ENCODE peak calls at places on chromosomes 7 and 10, in eight cellular contexts. One of them, this sample, is unnamed.

GRCh38 chr10:112687647-112688046 is 240.6 kb downstream of the VTI1A start:
- DNase-seq in HFF-Myc: no peak
- DNase-seq in transverse colon: no peak
- DNase-seq in fibroblast of the aortic adventitia: peak
- DNase-seq in NCI-H69: no peak
- DNase-seq in fibroblast of mammary gland: peak
- DNase-seq in germinal center: no peak
- DNase-seq in fibroblast of pulmonary artery: peak
- DNase-seq in this sample: no peak

GRCh38 chr7:90824386-90825307 is 228.5 kb downstream of the CDK14 start:
- DNase-seq in HFF-Myc: peak
- DNase-seq in transverse colon: no peak
- DNase-seq in fibroblast of the aortic adventitia: peak
- DNase-seq in NCI-H69: peak
- DNase-seq in fibroblast of mammary gland: peak
- DNase-seq in germinal center: no peak
- DNase-seq in fibroblast of pulmonary artery: peak
- DNase-seq in this sample: no peak

GRCh38 chr7:130393095-130393494 is 12.8 kb downstream of the CPA1 start:
- DNase-seq in HFF-Myc: no peak
- DNase-seq in transverse colon: no peak
- DNase-seq in fibroblast of the aortic adventitia: peak
- DNase-seq in NCI-H69: no peak
- DNase-seq in fibroblast of mammary gland: peak
- DNase-seq in germinal center: no peak
- DNase-seq in fibroblast of pulmonary artery: peak
- DNase-seq in this sample: no peak

GRCh38 chr7:87712571-87712970 is 84.4 kb downstream of the RUNDC3B start:
- DNase-seq in HFF-Myc: no peak
- DNase-seq in transverse colon: no peak
- DNase-seq in fibroblast of the aortic adventitia: no peak
- DNase-seq in NCI-H69: no peak
- DNase-seq in fibroblast of mammary gland: no peak
- DNase-seq in germinal center: no peak
- DNase-seq in fibroblast of pulmonary artery: peak
- DNase-seq in this sample: no peak

GRCh38 chr10:100482834-100483185 is 20.0 kb downstream of the WNT8B start:
- DNase-seq in HFF-Myc: no peak
- DNase-seq in transverse colon: no peak
- DNase-seq in fibroblast of the aortic adventitia: no peak
- DNase-seq in NCI-H69: peak
- DNase-seq in fibroblast of mammary gland: no peak
- DNase-seq in germinal center: no peak
- DNase-seq in fibroblast of pulmonary artery: no peak
- DNase-seq in this sample: no peak

GRCh38 chr7:27107901-27108381 is 5.5 kb upstream of the HOXA2 start:
- DNase-seq in HFF-Myc: no peak
- DNase-seq in transverse colon: no peak
- DNase-seq in fibroblast of the aortic adventitia: peak
- DNase-seq in NCI-H69: no peak
- DNase-seq in fibroblast of mammary gland: no peak
- DNase-seq in germinal center: no peak
- DNase-seq in fibroblast of pulmonary artery: no peak
- DNase-seq in this sample: peak

GRCh38 chr7:114150704-114151103 is 231.9 kb upstream of the PPP1R3A start:
- DNase-seq in HFF-Myc: no peak
- DNase-seq in transverse colon: no peak
- DNase-seq in fibroblast of the aortic adventitia: no peak
- DNase-seq in NCI-H69: peak
- DNase-seq in fibroblast of mammary gland: no peak
- DNase-seq in germinal center: no peak
- DNase-seq in fibroblast of pulmonary artery: no peak
- DNase-seq in this sample: no peak

GRCh38 chr7:73899731-73900142 is 38.8 kb downstream of the TMEM270 start:
- DNase-seq in HFF-Myc: peak
- DNase-seq in transverse colon: peak
- DNase-seq in fibroblast of the aortic adventitia: peak
- DNase-seq in NCI-H69: peak
- DNase-seq in fibroblast of mammary gland: peak
- DNase-seq in germinal center: no peak
- DNase-seq in fibroblast of pulmonary artery: peak
- DNase-seq in this sample: no peak

GRCh38 chr7:121447191-121447920 is 51.2 kb upstream of the FAM3C start:
- DNase-seq in HFF-Myc: no peak
- DNase-seq in transverse colon: no peak
- DNase-seq in fibroblast of the aortic adventitia: peak
- DNase-seq in NCI-H69: peak
- DNase-seq in fibroblast of mammary gland: peak
- DNase-seq in germinal center: no peak
- DNase-seq in fibroblast of pulmonary artery: no peak
- DNase-seq in this sample: no peak

GRCh38 chr10:70974351-70974901 is 86.1 kb upstream of the PCBD1 start:
- DNase-seq in HFF-Myc: peak
- DNase-seq in transverse colon: no peak
- DNase-seq in fibroblast of the aortic adventitia: peak
- DNase-seq in NCI-H69: peak
- DNase-seq in fibroblast of mammary gland: peak
- DNase-seq in germinal center: no peak
- DNase-seq in fibroblast of pulmonary artery: peak
- DNase-seq in this sample: no peak

GRCh38 chr10:14583252-14583651 is 191.4 kb downstream of the FAM107B start:
- DNase-seq in HFF-Myc: no peak
- DNase-seq in transverse colon: peak
- DNase-seq in fibroblast of the aortic adventitia: no peak
- DNase-seq in NCI-H69: no peak
- DNase-seq in fibroblast of mammary gland: no peak
- DNase-seq in germinal center: peak
- DNase-seq in fibroblast of pulmonary artery: no peak
- DNase-seq in this sample: no peak

This sample was measured in left kidney.